ENCODE peak calls at places on chromosomes 4 and X, in four cellular contexts. One of them, this sample, is unnamed.

GRCh38 chr4:168605411-168605810 is 108.6 kb downstream of the PALLD start:
- DNase-seq in GM12878: no peak
- DNase-seq in K562: no peak
- DNase-seq in GM12891: no peak
- DNase-seq in this sample: no peak

GRCh38 chr4:170087163-170087700 is 2.5 kb downstream of the AADAT start:
- DNase-seq in K562: no peak
- DNase-seq in GM12891: no peak
- DNase-seq in GM12878: no peak
- DNase-seq in this sample: no peak

GRCh38 chrX:82782014-82782413 is 726.1 kb upstream of the POU3F4 start:
- DNase-seq in K562: no peak
- DNase-seq in GM12891: no peak
- DNase-seq in GM12878: no peak
- DNase-seq in this sample: no peak

GRCh38 chr4:81724925-81725329 is 253.2 kb upstream of the RASGEF1B start:
- DNase-seq in K562: no peak
- DNase-seq in GM12878: peak
- DNase-seq in GM12891: no peak
- DNase-seq in this sample: no peak

GRCh38 chr4:46390353-46391058 is 578 bp upstream of the GABRA2 start:
- DNase-seq in GM12878: no peak
- DNase-seq in K562: no peak
- DNase-seq in GM12891: no peak
- DNase-seq in this sample: no peak

GRCh38 chr4:129218355-129218754 is 122.4 kb downstream of the C4orf33 start:
- DNase-seq in K562: no peak
- DNase-seq in GM12878: no peak
- DNase-seq in GM12891: no peak
- DNase-seq in this sample: no peak

GRCh38 chrX:31213941-31214340 is 142.1 kb upstream of the FTHL17 start:
- DNase-seq in GM12891: no peak
- DNase-seq in GM12878: no peak
- DNase-seq in K562: peak
- DNase-seq in this sample: no peak

GRCh38 chr4:93791570-93792195 is 36.9 kb upstream of the ATOH1 start:
- DNase-seq in GM12878: no peak
- DNase-seq in GM12891: peak
- DNase-seq in K562: peak
- DNase-seq in this sample: peak

GRCh38 chrX:123976671-123977316 is 15.3 kb downstream of the STAG2 start:
- DNase-seq in GM12891: no peak
- DNase-seq in K562: no peak
- DNase-seq in GM12878: no peak
- DNase-seq in this sample: peak

GRCh38 chrX:599837-600715 is 30.5 kb upstream of the SHOX start:
- DNase-seq in GM12891: no peak
- DNase-seq in GM12878: no peak
- DNase-seq in K562: no peak
- DNase-seq in this sample: no peak
- TF ChIP-seq SPI1 in GM12891: no peak
- TF ChIP-seq SPI1 in GM12878: no peak
- TF ChIP-seq SPI1 in K562: no peak
- TF ChIP-seq SPI1 in this sample: no peak

GRCh38 chr4:98584265-98584664 is 74.1 kb downstream of the TSPAN5 start:
- DNase-seq in GM12878: no peak
- DNase-seq in K562: no peak
- DNase-seq in GM12891: no peak
- DNase-seq in this sample: no peak

GRCh38 chr4:98586231-98586630 is 72.2 kb downstream of the TSPAN5 start:
- DNase-seq in GM12878: no peak
- DNase-seq in GM12891: no peak
- DNase-seq in K562: no peak
- DNase-seq in this sample: no peak

GRCh38 chr4:98583265-98583664 is 75.1 kb downstream of the TSPAN5 start:
- DNase-seq in GM12891: no peak
- DNase-seq in GM12878: no peak
- DNase-seq in K562: no peak
- DNase-seq in this sample: no peak

GRCh38 chr4:98581126-98581525 is 77.3 kb downstream of the TSPAN5 start:
- DNase-seq in GM12891: no peak
- DNase-seq in K562: no peak
- DNase-seq in GM12878: no peak
- DNase-seq in this sample: no peak

DNA sequence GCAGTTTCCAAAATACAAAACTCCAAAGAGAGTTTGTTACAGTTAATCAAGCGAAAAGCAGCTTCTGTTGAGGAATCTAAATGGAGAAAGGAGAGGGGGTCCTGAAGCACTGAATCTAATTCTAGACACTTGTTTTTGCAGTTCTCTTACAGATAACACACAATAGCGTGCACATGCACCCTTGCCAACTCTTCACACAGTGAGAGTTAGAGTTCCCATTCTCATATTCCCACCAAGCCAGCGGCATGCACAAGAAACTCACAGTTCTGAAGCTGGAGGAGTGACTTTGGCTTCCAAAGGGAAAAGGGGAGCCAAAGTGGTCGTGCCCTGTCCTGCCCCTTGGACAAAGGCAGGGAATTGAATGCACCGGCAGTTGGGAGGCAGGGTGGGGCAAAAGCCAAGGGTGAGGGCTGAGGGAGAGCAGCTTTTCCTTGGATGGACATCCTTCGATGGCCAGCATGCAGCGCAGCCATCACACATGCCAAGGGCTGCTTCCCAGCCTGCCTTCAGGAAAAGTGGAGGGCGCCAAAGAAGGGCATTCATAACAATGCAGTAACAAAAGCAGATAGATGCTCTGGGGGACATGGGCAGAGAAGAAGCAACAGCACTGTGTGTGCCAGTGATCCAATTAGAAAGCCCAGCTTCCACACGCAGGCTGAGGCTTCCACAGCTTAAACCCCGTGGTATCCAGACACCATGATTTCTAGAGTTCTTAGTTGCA is 71.6 kb downstream of the TSPAN5 start:
- DNase-seq in K562: no peak
- DNase-seq in GM12878: no peak
- DNase-seq in GM12891: no peak
- DNase-seq in this sample: no peak
- TF ChIP-seq SPI1 in K562: no peak
- TF ChIP-seq SPI1 in GM12878: no peak
- TF ChIP-seq SPI1 in GM12891: no peak
- TF ChIP-seq SPI1 in this sample: no peak

GRCh38 chr4:148780426-148781005 is 338.3 kb upstream of the NR3C2 start:
- DNase-seq in GM12878: no peak
- DNase-seq in K562: no peak
- DNase-seq in GM12891: no peak
- DNase-seq in this sample: no peak

GRCh38 chr4:148778980-148779675 is 336.9 kb upstream of the NR3C2 start:
- DNase-seq in GM12891: no peak
- DNase-seq in GM12878: no peak
- DNase-seq in K562: no peak
- DNase-seq in this sample: no peak

GRCh38 chr4:148786699-148787098 is 344.5 kb upstream of the NR3C2 start:
- DNase-seq in K562: no peak
- DNase-seq in GM12891: no peak
- DNase-seq in GM12878: no peak
- DNase-seq in this sample: no peak

GRCh38 chr4:148779771-148780170 is 337.6 kb upstream of the NR3C2 start:
- DNase-seq in GM12891: no peak
- DNase-seq in K562: no peak
- DNase-seq in GM12878: no peak
- DNase-seq in this sample: no peak

GRCh38 chr4:148782284-148782683 is 340.1 kb upstream of the NR3C2 start:
- DNase-seq in GM12878: no peak
- DNase-seq in GM12891: no peak
- DNase-seq in K562: no peak
- DNase-seq in this sample: no peak
- TF ChIP-seq SPI1 in GM12878: no peak
- TF ChIP-seq SPI1 in GM12891: no peak
- TF ChIP-seq SPI1 in K562: no peak
- TF ChIP-seq SPI1 in this sample: no peak

GRCh38 chr4:56641494-56642051 is 39.5 kb downstream of the HOPX start:
- DNase-seq in K562: no peak
- DNase-seq in GM12891: no peak
- DNase-seq in GM12878: no peak
- DNase-seq in this sample: no peak
- TF ChIP-seq SPI1 in K562: no peak
- TF ChIP-seq SPI1 in GM12891: no peak
- TF ChIP-seq SPI1 in GM12878: no peak
- TF ChIP-seq SPI1 in this sample: no peak

DNA sequence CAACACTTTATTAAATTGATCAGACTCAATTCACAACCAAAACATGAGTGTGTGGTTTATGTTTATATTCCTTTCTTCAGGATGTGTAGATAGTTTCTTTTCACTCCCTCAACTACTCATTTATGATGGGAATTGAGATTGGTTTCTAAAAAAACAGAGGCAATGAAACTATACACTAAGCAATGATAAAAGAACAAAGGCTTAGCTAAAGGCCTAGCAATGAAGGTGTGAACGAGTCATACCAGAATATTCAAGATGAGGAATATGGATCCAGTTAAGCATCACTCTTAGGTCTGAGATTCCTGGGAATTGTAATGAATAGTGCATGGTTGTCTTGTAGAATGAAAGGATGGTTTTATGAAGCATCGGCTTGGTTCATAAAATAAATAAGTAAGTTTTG is 17.5 kb upstream of the RASL11B start:
- DNase-seq in K562: no peak
- DNase-seq in GM12891: no peak
- DNase-seq in GM12878: no peak
- DNase-seq in this sample: no peak
- TF ChIP-seq SPI1 in K562: no peak
- TF ChIP-seq SPI1 in GM12891: no peak
- TF ChIP-seq SPI1 in GM12878: no peak
- TF ChIP-seq SPI1 in this sample: no peak

GRCh38 chr4:8192748-8193738 is 6.0 kb upstream of the SH3TC1 start:
- DNase-seq in GM12878: peak
- DNase-seq in GM12891: peak
- DNase-seq in K562: no peak
- DNase-seq in this sample: no peak
- TF ChIP-seq SPI1 in GM12878: no peak
- TF ChIP-seq SPI1 in GM12891: no peak
- TF ChIP-seq SPI1 in K562: no peak
- TF ChIP-seq SPI1 in this sample: no peak

GRCh38 chr4:158578476-158578875 is 56.8 kb downstream of the RXFP1 start:
- DNase-seq in K562: peak
- DNase-seq in GM12878: no peak
- DNase-seq in GM12891: no peak
- DNase-seq in this sample: no peak

GRCh38 chr4:158580064-158580463 is 58.4 kb downstream of the RXFP1 start:
- DNase-seq in GM12891: no peak
- DNase-seq in K562: no peak
- DNase-seq in GM12878: no peak
- DNase-seq in this sample: no peak

GRCh38 chr4:158586881-158587280 is 65.2 kb downstream of the RXFP1 start:
- DNase-seq in K562: no peak
- DNase-seq in GM12878: no peak
- DNase-seq in GM12891: no peak
- DNase-seq in this sample: no peak

GRCh38 chr4:158581161-158581560 is 59.5 kb downstream of the RXFP1 start:
- DNase-seq in GM12878: no peak
- DNase-seq in GM12891: no peak
- DNase-seq in K562: no peak
- DNase-seq in this sample: no peak
- TF ChIP-seq SPI1 in GM12878: no peak
- TF ChIP-seq SPI1 in GM12891: no peak
- TF ChIP-seq SPI1 in K562: no peak
- TF ChIP-seq SPI1 in this sample: no peak

This sample was measured in HL-60.